ENCODE peak calls at places on chromosomes 11 and 22, in seven cellular contexts. W is NCI-H2107, S is heart right ventricle, H is SJSA1, L is SK-N-SH, V is substantia nigra, O is ACHN. D is an unnamed sample.

GRCh38 chr11:15711311-15711710 is 596.6 kb downstream of the INSC start:
- DNase-seq in W (no peak), S (no peak), H (no peak), L (no peak), V (no peak), O (no peak), D (no peak)

GRCh38 chr22:24697671-24698082 is 76.8 kb downstream of the PIWIL3 start:
- DNase-seq in W (no peak), S (peak), H (no peak), L (no peak), V (peak), O (no peak), D (peak)

GRCh38 chr11:14067686-14068085 is 105.2 kb downstream of the SPON1 start:
- DNase-seq in W (no peak), S (no peak), H (no peak), L (no peak), V (no peak), O (no peak), D (no peak)

GRCh38 chr22:30881361-30882180 is 87.0 kb downstream of the MORC2 start:
- DNase-seq in W (no peak), S (peak), H (no peak), L (peak), V (no peak), O (no peak), D (no peak)

GRCh38 chr11:119222308-119222707 is 16.2 kb downstream of the CBL start:
- DNase-seq in W (peak), S (no peak), H (no peak), L (peak), V (no peak), O (no peak), D (peak)

GRCh38 chr11:45184640-45185039 is 38.2 kb downstream of the PRDM11 start:
- DNase-seq in W (no peak), S (no peak), H (no peak), L (no peak), V (no peak), O (no peak), D (no peak)

GRCh38 chr11:128619540-128620305 is 32.4 kb upstream of the ETS1 start:
- DNase-seq in W (no peak), S (no peak), H (no peak), L (peak), V (no peak), O (no peak), D (no peak)

GRCh38 chr11:131858495-131858894 is 488.1 kb downstream of the NTM start:
- DNase-seq in W (no peak), S (no peak), H (no peak), L (no peak), V (no peak), O (no peak), D (no peak)

GRCh38 chr22:38257170-38257569 is 15.6 kb downstream of the TMEM184B start:
- DNase-seq in W (no peak), S (peak), H (no peak), L (no peak), V (no peak), O (no peak), D (no peak)

GRCh38 chr22:45229181-45229580 is 11.5 kb downstream of the KIAA0930 start:
- DNase-seq in W (no peak), S (no peak), H (no peak), L (no peak), V (no peak), O (no peak), D (no peak)

GRCh38 chr11:105861225-105861624 is 160.8 kb downstream of the MSANTD4 start:
- DNase-seq in W (no peak), S (no peak), H (no peak), L (no peak), V (no peak), O (peak), D (no peak)

GRCh38 chr11:124143034-124143433 is 27.8 kb downstream of the VWA5A start:
- DNase-seq in W (no peak), S (no peak), H (no peak), L (no peak), V (no peak), O (no peak), D (no peak)

GRCh38 chr11:128174465-128175101 is 412.8 kb downstream of the ETS1 start:
- DNase-seq in W (no peak), S (no peak), H (peak), L (no peak), V (no peak), O (no peak), D (no peak)

GRCh38 chr11:2788751-2789140 is 89.0 kb upstream of the KCNQ1OT1 start:
- DNase-seq in W (no peak), S (peak), H (peak), L (no peak), V (no peak), O (no peak), D (no peak)

GRCh38 chr11:5713695-5714094 is 22.6 kb upstream of the OR56B1 start:
- DNase-seq in W (no peak), S (no peak), H (no peak), L (no peak), V (no peak), O (no peak), D (no peak)

GRCh38 chr11:99268895-99269294 is 248.1 kb downstream of the CNTN5 start:
- DNase-seq in W (no peak), S (no peak), H (no peak), L (no peak), V (no peak), O (no peak), D (no peak)

GRCh38 chr11:36763187-36763586 is 165.2 kb upstream of the RAG2 start:
- DNase-seq in W (no peak), S (no peak), H (no peak), L (peak), V (no peak), O (no peak), D (no peak)

GRCh38 chr11:110479445-110480101 is 49.8 kb downstream of the FDX1 start:
- DNase-seq in W (no peak), S (no peak), H (no peak), L (no peak), V (no peak), O (no peak), D (peak)

GRCh38 chr11:120750647-120751419 is 239.3 kb downstream of the GRIK4 start:
- DNase-seq in W (no peak), S (no peak), H (no peak), L (no peak), V (peak), O (no peak), D (no peak)

GRCh38 chr11:65822760-65823528 is 10.8 kb upstream of the SNX32 start:
- DNase-seq in W (no peak), S (no peak), H (no peak), L (no peak), V (no peak), O (no peak), D (no peak)

GRCh38 chr22:43829904-43830851 is 18.1 kb upstream of the EFCAB6 start:
- DNase-seq in W (no peak), S (peak), H (no peak), L (peak), V (no peak), O (no peak), D (no peak)

GRCh38 chr22:26554956-26555355 is 35.0 kb downstream of the TPST2 start:
- DNase-seq in W (no peak), S (no peak), H (no peak), L (no peak), V (no peak), O (no peak), D (no peak)

GRCh38 chr22:39724390-39724789 is 153.8 kb downstream of the CACNA1I start:
- DNase-seq in W (no peak), S (no peak), H (no peak), L (no peak), V (no peak), O (no peak), D (no peak)

GRCh38 chr11:77287615-77288273 is 13.7 kb downstream of the GDPD4 start:
- DNase-seq in W (no peak), S (no peak), H (no peak), L (no peak), V (no peak), O (peak), D (no peak)

GRCh38 chr22:50049299-50050195 is 8.6 kb downstream of the TTLL8 start:
- DNase-seq in W (no peak), S (no peak), H (no peak), L (no peak), V (no peak), O (no peak), D (no peak)

GRCh38 chr11:75839851-75840250 is 24.8 kb downstream of the UVRAG start:
- DNase-seq in W (no peak), S (no peak), H (no peak), L (no peak), V (no peak), O (no peak), D (no peak)

GRCh38 chr11:128621491-128622136 is 34.3 kb upstream of the ETS1 start:
- DNase-seq in W (no peak), S (peak), H (no peak), L (no peak), V (no peak), O (no peak), D (no peak)

GRCh38 chr11:1503708-1504104 is 17.1 kb upstream of the MOB2 start:
- DNase-seq in W (no peak), S (peak), H (no peak), L (peak), V (peak), O (no peak), D (no peak)

GRCh38 chr22:25627271-25627848 is 62.9 kb downstream of the GRK3 start:
- DNase-seq in W (no peak), S (no peak), H (no peak), L (peak), V (no peak), O (no peak), D (peak)

GRCh38 chr11:45805305-45806071 is 539 bp downstream of the SLC35C1 start:
- DNase-seq in W (no peak), S (peak), H (peak), L (no peak), V (peak), O (peak), D (peak)

GRCh38 chr11:75981546-75981945 is 166.5 kb downstream of the UVRAG start:
- DNase-seq in W (no peak), S (no peak), H (no peak), L (no peak), V (no peak), O (no peak), D (no peak)

GRCh38 chr11:78037056-78037455 is 14.0 kb upstream of the KCTD14 start:
- DNase-seq in W (no peak), S (no peak), H (no peak), L (no peak), V (no peak), O (no peak), D (no peak)

GRCh38 chr22:25874327-25874726 is 132.3 kb downstream of the MYO18B start:
- DNase-seq in W (no peak), S (no peak), H (no peak), L (no peak), V (no peak), O (no peak), D (no peak)

GRCh38 chr11:123264431-123264780 is 69.4 kb upstream of the CLMP start:
- DNase-seq in W (no peak), S (no peak), H (no peak), L (no peak), V (no peak), O (no peak), D (no peak)

GRCh38 chr11:11279956-11280689 is 72.9 kb downstream of the CSNK2A3 start:
- DNase-seq in W (no peak), S (no peak), H (peak), L (no peak), V (no peak), O (no peak), D (no peak)

GRCh38 chr11:126115820-126116319 is 53.2 kb upstream of the CDON start:
- DNase-seq in W (no peak), S (peak), H (peak), L (peak), V (no peak), O (peak), D (no peak)

GRCh38 chr11:74627381-74627780 is 35.0 kb downstream of the POLD3 start:
- DNase-seq in W (no peak), S (no peak), H (no peak), L (no peak), V (no peak), O (no peak), D (no peak)